ENCODE peak calls at places on chromosomes 16 and 17, in ten cellular contexts. U, Q, K, Y, C, X, D, M, T and E are unnamed samples.

GRCh38 chr17:81008140-81008539 is 16.5 kb downstream of the CHMP6 start:
- DNase-seq in U (no peak), Q (no peak), K (no peak), Y (no peak), C (no peak), X (no peak), D (no peak), M (no peak), T (no peak), E (no peak)

GRCh38 chr16:23060458-23061320 is 88.6 kb downstream of the USP31 start:
- DNase-seq in U (peak; percentile 78), Q (peak; percentile 7), K (peak; percentile 9), Y (peak; percentile 78), C (peak; percentile 47), X (peak; percentile 76), D (peak; percentile 77), M (peak; percentile 89), T (peak; percentile 75), E (peak; percentile 73)

GRCh38 chr17:68646626-68647526 is 45.7 kb upstream of the FAM20A start:
- DNase-seq in U (no peak), Q (no peak), K (no peak), Y (no peak), C (no peak), X (no peak), D (no peak), M (no peak), T (no peak), E (no peak)

GRCh38 chr17:22409160-22409751 is 716.9 kb downstream of the KCNJ18 start:
- DNase-seq in U (no peak), Q (no peak), K (no peak), Y (no peak), C (no peak), X (peak; percentile 11), D (no peak), M (no peak), T (no peak), E (no peak)

GRCh38 chr17:28862497-28862896 is 7.7 kb downstream of the ERAL1 start:
- DNase-seq in U (no peak), Q (no peak), K (no peak), Y (no peak), C (no peak), X (peak; percentile 71), D (no peak), M (no peak), T (no peak), E (no peak)

GRCh38 chr17:50187403-50187735 is 14.1 kb downstream of the COL1A1 start:
- DNase-seq in U (no peak), Q (no peak), K (no peak), Y (no peak), C (no peak), X (no peak), D (no peak), M (no peak), T (no peak), E (no peak)

GRCh38 chr16:21060027-21060510 is 90.6 kb downstream of the DNAH3 start:
- DNase-seq in U (no peak), Q (no peak), K (no peak), Y (no peak), C (no peak), X (no peak), D (no peak), M (no peak), T (no peak), E (no peak)

GRCh38 chr17:80861360-80861861 is 130.2 kb upstream of the CHMP6 start:
- DNase-seq in U (no peak), Q (no peak), K (no peak), Y (no peak), C (no peak), X (no peak), D (no peak), M (no peak), T (peak; percentile 91), E (no peak)

GRCh38 chr17:77694391-77695363 is 263.8 kb upstream of the TNRC6C start:
- DNase-seq in U (no peak), Q (no peak), K (no peak), Y (no peak), C (no peak), X (no peak), D (no peak), M (no peak), T (no peak), E (no peak)

GRCh38 chr17:1998426-1998784 is 26.7 kb downstream of the RTN4RL1 start:
- DNase-seq in U (no peak), Q (no peak), K (no peak), Y (no peak), C (no peak), X (no peak), D (no peak), M (no peak), T (peak; percentile 61), E (no peak)

GRCh38 chr16:88672776-88673175 is 9.9 kb upstream of the MVD start:
- DNase-seq in U (peak; percentile 80), Q (no peak), K (peak; percentile 58), Y (no peak), C (peak; percentile 39), X (no peak), D (peak; percentile 52), M (no peak), T (peak; percentile 71), E (peak; percentile 42)

DNA sequence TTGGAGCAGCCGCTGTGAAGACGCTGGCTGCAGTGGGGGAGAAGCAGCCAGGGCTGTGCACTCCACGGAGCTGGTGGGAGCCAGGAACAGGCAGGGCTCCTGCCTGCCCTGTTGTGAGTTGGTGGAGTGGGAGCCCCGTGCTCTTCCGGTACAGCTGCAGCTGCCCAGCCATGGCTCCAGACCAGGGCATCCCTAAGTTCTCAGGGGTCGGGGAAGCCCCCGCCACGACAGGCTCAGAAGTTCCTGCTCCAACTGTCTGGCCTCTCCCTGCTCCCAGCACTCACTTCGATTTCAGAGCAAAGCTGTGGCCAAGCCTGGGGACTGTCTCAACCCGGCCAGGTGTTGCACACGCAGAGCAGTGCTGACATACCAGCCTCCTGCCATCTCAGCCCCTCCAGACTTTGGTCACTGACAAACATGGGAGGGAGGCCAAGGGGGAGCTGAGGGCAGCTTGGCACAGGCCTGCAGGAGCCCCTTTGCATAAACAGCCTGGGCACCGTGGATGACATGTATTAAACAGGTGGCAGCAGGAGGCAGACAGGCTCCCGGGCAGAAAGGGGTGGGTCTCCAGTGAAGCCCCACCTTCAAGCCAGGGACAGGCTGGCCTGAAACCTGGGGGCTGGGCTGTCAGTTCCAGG is 13.9 kb upstream of the KDM8 start:
- DNase-seq in U (peak; percentile 50), Q (no peak), K (no peak), Y (no peak), C (no peak), X (no peak), D (no peak), M (no peak), T (no peak), E (no peak)
- TF ChIP-seq MAX in U (no peak), Q (no peak), K (no peak), Y (no peak), C (no peak), X (no peak), D (no peak), M (peak; percentile 51), T (no peak), E (no peak)

GRCh38 chr16:27242398-27242797 is 26.2 kb downstream of the NSMCE1 start:
- DNase-seq in U (no peak), Q (no peak), K (no peak), Y (no peak), C (no peak), X (no peak), D (no peak), M (no peak), T (no peak), E (no peak)

GRCh38 chr16:27244363-27244755 is 24.2 kb downstream of the NSMCE1 start:
- DNase-seq in U (no peak), Q (no peak), K (no peak), Y (no peak), C (no peak), X (no peak), D (no peak), M (no peak), T (no peak), E (no peak)

GRCh38 chr16:27241658-27242057 is 26.9 kb downstream of the NSMCE1 start:
- DNase-seq in U (no peak), Q (no peak), K (no peak), Y (peak; percentile 80), C (no peak), X (no peak), D (no peak), M (no peak), T (no peak), E (no peak)

GRCh38 chr16:27243725-27244362 is 24.7 kb downstream of the NSMCE1 start:
- DNase-seq in U (no peak), Q (no peak), K (no peak), Y (no peak), C (no peak), X (no peak), D (no peak), M (no peak), T (no peak), E (no peak)

GRCh38 chr16:27242868-27243590 is 25.5 kb downstream of the NSMCE1 start:
- DNase-seq in U (no peak), Q (peak; percentile 71), K (no peak), Y (peak; percentile 96), C (no peak), X (peak; percentile 75), D (no peak), M (peak; percentile 83), T (no peak), E (peak; percentile 78)
- TF ChIP-seq MAX in U (no peak), Q (no peak), K (no peak), Y (no peak), C (no peak), X (no peak), D (no peak), M (no peak), T (no peak), E (no peak)

GRCh38 chr16:48877946-48878345 is 268.0 kb upstream of the N4BP1 start:
- DNase-seq in U (no peak), Q (no peak), K (no peak), Y (no peak), C (no peak), X (no peak), D (no peak), M (no peak), T (no peak), E (no peak)
- TF ChIP-seq MAX in U (no peak), Q (no peak), K (no peak), Y (no peak), C (no peak), X (no peak), D (no peak), M (no peak), T (no peak), E (no peak)

DNA sequence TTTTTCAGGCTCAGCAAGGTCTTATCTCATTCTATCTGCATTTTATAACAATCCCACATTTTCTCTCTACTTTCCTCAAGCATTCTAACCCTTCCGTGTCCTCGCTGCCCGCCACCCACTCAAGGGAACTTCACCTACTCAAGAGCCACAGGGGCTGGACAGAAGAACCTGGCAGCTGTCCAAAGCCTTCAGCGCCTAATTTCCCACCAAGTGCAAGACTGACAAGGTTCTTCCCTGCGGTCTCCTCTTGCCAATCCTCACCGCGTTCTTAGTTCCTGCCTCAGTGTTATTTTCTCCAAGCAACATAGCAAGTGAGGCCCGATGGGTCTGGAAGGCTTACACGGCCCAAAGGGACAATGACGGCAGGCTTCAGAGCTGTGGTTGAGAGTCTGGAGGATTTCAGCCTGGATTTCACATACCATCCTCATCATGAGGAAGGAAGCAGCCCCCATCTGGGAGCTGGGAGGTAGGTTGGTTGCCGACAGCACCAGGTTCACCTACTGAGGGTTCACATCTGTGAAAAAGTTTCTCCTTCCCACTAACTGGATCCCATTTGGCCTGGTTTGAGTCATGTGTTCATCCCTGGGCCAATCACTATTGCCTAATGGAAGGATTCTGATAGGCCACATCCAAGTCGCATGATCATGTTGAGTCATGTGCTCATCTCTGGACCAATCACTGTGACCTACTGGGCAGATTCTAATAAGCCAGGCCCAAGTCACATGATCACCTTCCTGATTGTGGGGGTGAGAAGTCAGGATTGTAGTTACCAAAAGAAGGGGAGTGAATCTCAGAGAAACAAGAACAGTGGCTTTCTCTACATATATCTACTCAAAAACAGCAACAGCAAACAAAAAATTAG is 108.2 kb downstream of the N4BP1 start:
- DNase-seq in U (no peak), Q (no peak), K (no peak), Y (no peak), C (peak; percentile 12), X (peak; percentile 22), D (no peak), M (no peak), T (no peak), E (no peak)
- TF ChIP-seq MAX in U (no peak), Q (no peak), K (no peak), Y (no peak), C (no peak), X (no peak), D (no peak), M (no peak), T (no peak), E (no peak)